ENCODE peak calls at places on chromosome 10, in four cellular contexts. Z, T, P and V are unnamed samples.

GRCh38 chr10:122530177-122530576 is 30.4 kb upstream of the DMBT1 start:
- DNase-seq in Z (no peak), P (no peak), T (no peak), V (no peak)

GRCh38 chr10:103614511-103615158 is 121.1 kb downstream of the NEURL1 start:
- DNase-seq in T (no peak), P (no peak), Z (no peak), V (no peak)

GRCh38 chr10:51422311-51423120 is 276.9 kb downstream of the CSTF2T start:
- DNase-seq in P (peak; percentile 67), T (peak; percentile 60), Z (peak; percentile 33), V (peak; percentile 21)

GRCh38 chr10:3580565-3580964 is 204.4 kb downstream of the KLF6 start:
- DNase-seq in T (no peak), Z (no peak), P (no peak), V (no peak)

GRCh38 chr10:102230264-102230860 is 4.3 kb downstream of the ELOVL3 start:
- DNase-seq in P (peak; percentile 60), Z (peak; percentile 21), T (peak; percentile 40), V (no peak)

GRCh38 chr10:29766753-29767152 is 132.0 kb upstream of the SVIL start:
- DNase-seq in Z (no peak), T (no peak), P (no peak), V (no peak)

GRCh38 chr10:63264852-63265617 is 131.9 kb downstream of the NRBF2 start:
- DNase-seq in Z (peak; percentile 26), P (no peak), T (no peak), V (no peak)

GRCh38 chr10:43689618-43689954 is 40.9 kb upstream of the ZNF32 start:
- DNase-seq in P (peak; percentile 68), Z (peak; percentile 38), T (peak; percentile 68), V (no peak)

GRCh38 chr10:69893271-69893900 is 91.7 kb downstream of the COL13A1 start:
- DNase-seq in P (no peak), T (no peak), Z (no peak), V (no peak)

GRCh38 chr10:43249151-43249961 is 17.5 kb downstream of the RASGEF1A start:
- DNase-seq in T (peak; percentile 6), Z (no peak), P (no peak), V (no peak)

GRCh38 chr10:24440817-24441790 is 232.2 kb downstream of the KIAA1217 start:
- DNase-seq in P (peak; percentile 28), T (no peak), Z (no peak), V (peak; percentile 50)

GRCh38 chr10:18880530-18880929 is 168.1 kb upstream of the MALRD1 start:
- DNase-seq in P (no peak), Z (no peak), T (no peak), V (no peak)

GRCh38 chr10:129719889-129720590 is 244.0 kb downstream of the EBF3 start:
- DNase-seq in P (no peak), T (no peak), Z (no peak), V (no peak)

GRCh38 chr10:110388682-110389052 is 83.9 kb upstream of the SMNDC1 start:
- DNase-seq in Z (no peak), T (no peak), P (no peak), V (no peak)

GRCh38 chr10:94279835-94280709 is 82.7 kb downstream of the NOC3L start:
- DNase-seq in T (peak; percentile 26), Z (no peak), P (peak; percentile 32), V (peak; percentile 38)

GRCh38 chr10:119736220-119736619 is 10.4 kb downstream of the INPP5F start:
- DNase-seq in P (no peak), Z (no peak), T (no peak), V (no peak)

GRCh38 chr10:124465777-124466488 is 4.3 kb downstream of the LHPP start:
- DNase-seq in Z (no peak), T (no peak), P (no peak), V (no peak)

GRCh38 chr10:87634311-87634710 is 25.4 kb upstream of the PAPSS2 start:
- DNase-seq in P (no peak), Z (no peak), T (no peak), V (no peak)

GRCh38 chr10:76403876-76404275 is 972.5 kb downstream of the LRMDA start:
- DNase-seq in T (no peak), P (no peak), Z (no peak), V (no peak)

GRCh38 chr10:59807629-59808620 is 54.7 kb upstream of the MRLN start:
- DNase-seq in P (no peak), Z (no peak), T (no peak), V (no peak)

GRCh38 chr10:132554991-132555647 is 17.5 kb downstream of the INPP5A start:
- DNase-seq in T (no peak), P (peak; percentile 52), Z (no peak), V (no peak)

GRCh38 chr10:119469325-119469707 is 73.2 kb downstream of the RGS10 start:
- DNase-seq in Z (no peak), P (no peak), T (no peak), V (no peak)

GRCh38 chr10:69392481-69393000 is 24.2 kb downstream of the TACR2 start:
- DNase-seq in P (peak; percentile 89), Z (peak; percentile 90), T (peak; percentile 85), V (peak; percentile 88)

GRCh38 chr10:14698487-14699170 is 76.1 kb downstream of the FAM107B start:
- DNase-seq in P (no peak), Z (no peak), T (no peak), V (peak; percentile 27)

GRCh38 chr10:49359349-49360231 is 36.3 kb downstream of the DRGX start:
- DNase-seq in T (no peak), Z (no peak), P (no peak), V (no peak)

GRCh38 chr10:61786728-61787127 is 114.8 kb upstream of the ARID5B start:
- DNase-seq in T (peak; percentile 24), Z (peak; percentile 11), P (no peak), V (peak; percentile 33)

GRCh38 chr10:48306265-48306869 is at the start of gene MAPK8:
- DNase-seq in Z (peak; percentile 83), T (peak; percentile 92), P (peak; percentile 94), V (peak; percentile 90)

GRCh38 chr10:80540644-80541143 is 3.0 kb downstream of the SH2D4B start:
- DNase-seq in P (no peak), T (no peak), Z (no peak), V (no peak)

GRCh38 chr10:9305018-9305655 is 1250.6 kb downstream of the GATA3 start:
- DNase-seq in Z (no peak), P (no peak), T (no peak), V (no peak)

GRCh38 chr10:102918817-102919236 is 733 bp downstream of the CNNM2 start:
- DNase-seq in T (peak; percentile 28), Z (no peak), P (no peak), V (no peak)

GRCh38 chr10:34760606-34761005 is 54.5 kb downstream of the PARD3 start:
- DNase-seq in T (no peak), P (no peak), Z (no peak), V (no peak)

GRCh38 chr10:21003240-21003822 is 106.2 kb upstream of the NEBL start:
- DNase-seq in T (no peak), Z (no peak), P (no peak), V (no peak)

DNA sequence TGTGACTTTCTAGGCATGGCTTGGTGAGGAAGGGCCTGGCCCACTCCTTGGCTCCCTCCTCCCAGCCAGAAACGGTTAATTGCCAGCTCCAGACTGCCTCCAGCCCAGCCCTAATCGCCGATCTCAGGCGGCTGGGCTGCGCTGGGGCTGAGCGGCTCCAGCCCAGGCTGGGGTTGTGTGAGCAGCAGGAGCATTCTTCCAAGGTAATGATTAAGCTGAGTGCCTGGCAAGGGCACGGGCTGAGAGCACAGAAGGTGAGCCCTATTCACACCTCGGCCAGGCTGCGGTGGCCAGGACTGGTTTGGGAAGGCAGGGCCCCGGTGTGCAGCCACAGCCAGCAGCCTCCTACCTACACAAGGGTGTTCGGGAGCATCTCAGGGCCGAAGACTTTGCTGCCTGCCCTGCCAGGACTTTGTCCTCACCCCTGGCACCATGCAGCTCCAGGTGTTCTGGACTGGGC is at the start of gene TMEM72:
- DNase-seq in T (no peak), Z (no peak), P (peak; percentile 92), V (no peak)
- TF ChIP-seq POLR2A in T (no peak), Z (no peak), P (no peak), V (no peak)

GRCh38 chr10:73167557-73168485 is at the start of the genes ECD and FAM149B1:
- DNase-seq in P (peak; percentile 93), T (peak; percentile 95), Z (peak; percentile 91), V (peak; percentile 84)
- TF ChIP-seq POLR2A in P (peak; percentile 69), T (peak; percentile 96), Z (peak; percentile 94), V (peak; percentile 90)

GRCh38 chr10:13099666-13100348 is at the start of gene OPTN:
- DNase-seq in P (peak; percentile 74), T (peak; percentile 79), Z (peak; percentile 67), V (peak; percentile 74)
- TF ChIP-seq POLR2A in P (peak; percentile 36), T (peak; percentile 56), Z (peak; percentile 76), V (peak; percentile 63)

DNA sequence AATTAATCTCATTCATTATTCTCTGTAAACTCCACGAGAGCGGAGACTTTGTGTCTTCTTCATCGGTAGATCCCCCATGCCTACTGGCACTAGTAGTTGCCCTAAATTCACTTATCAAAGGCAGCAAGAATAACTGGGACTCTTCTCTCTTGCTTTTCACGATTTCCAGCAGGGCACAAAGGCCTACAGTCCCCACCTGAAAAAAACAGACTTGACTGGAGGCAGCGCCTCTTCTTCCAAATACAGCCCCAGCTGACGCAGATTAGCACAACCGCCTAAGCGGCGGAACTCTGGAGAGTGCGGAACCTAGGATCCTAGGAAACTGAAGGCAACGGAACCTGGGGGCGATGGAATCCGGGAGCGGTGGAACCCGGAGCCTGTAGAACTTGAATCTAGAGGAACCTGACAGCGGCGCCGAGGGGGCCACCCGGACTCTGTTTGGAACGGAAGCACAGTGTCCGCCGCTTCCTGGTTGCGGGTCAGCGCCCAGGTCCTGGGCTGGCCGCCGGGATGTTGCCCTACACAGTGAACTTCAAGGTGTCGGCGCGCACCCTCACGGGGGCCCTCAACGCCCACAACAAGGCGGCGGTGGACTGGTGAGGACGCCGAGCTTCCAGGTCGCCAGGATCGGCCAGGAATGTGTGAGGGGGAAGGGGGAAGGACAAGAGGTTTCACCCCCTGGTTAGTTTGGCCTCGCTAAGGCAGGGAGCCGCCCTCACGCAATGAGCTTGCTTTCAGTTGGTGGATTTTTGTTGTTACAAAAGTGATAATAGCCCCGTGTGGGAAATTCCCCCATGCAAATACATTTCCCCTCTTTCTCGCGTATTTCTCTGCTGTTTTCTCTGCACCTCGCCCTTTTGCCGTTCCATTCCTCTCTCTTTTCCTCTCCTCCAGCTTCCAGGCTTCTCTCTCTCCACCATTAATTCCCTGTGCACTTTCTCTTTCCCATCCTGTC is at the start of gene WDR11:
- DNase-seq in T (peak; percentile 86), Z (peak; percentile 79), P (peak; percentile 90), V (peak; percentile 61)
- TF ChIP-seq POLR2A in T (peak; percentile 58), Z (peak; percentile 32), P (peak; percentile 38), V (peak; percentile 91)